ENCODE peak calls at places on chromosomes 3 and 15, in seven cellular contexts. E, X, L, S, Q, C and M are unnamed samples.
A peak's percentile ranks its signal among the peaks of the same experiment; 100 is the strongest.

GRCh38 chr3:149790265-149790664 is 2.1 kb downstream of the ANKUB1 start:
- DNase-seq in E (no peak), X (no peak), L (no peak), S (no peak), Q (no peak), C (no peak), M (no peak)

GRCh38 chr15:81899024-81899423 is 146.8 kb downstream of the MEX3B start:
- DNase-seq in E (no peak), X (no peak), L (no peak), S (no peak), Q (no peak), C (no peak), M (no peak)

GRCh38 chr3:188400494-188401243 is 246.7 kb downstream of the LPP start:
- DNase-seq in E (no peak), X (no peak), L (no peak), S (no peak), Q (no peak), C (no peak), M (no peak)

GRCh38 chr3:181974198-181974597 is 262.5 kb downstream of the SOX2 start:
- DNase-seq in E (no peak), X (no peak), L (no peak), S (no peak), Q (no peak), C (no peak), M (no peak)

GRCh38 chr3:45026957-45027356 is 854 bp downstream of the CLEC3B start:
- DNase-seq in E (no peak), X (no peak), L (no peak), S (peak; percentile 82), Q (no peak), C (no peak), M (no peak)

GRCh38 chr15:99487337-99487730 is 78.5 kb upstream of the MEF2A start:
- DNase-seq in E (no peak), X (no peak), L (no peak), S (no peak), Q (no peak), C (no peak), M (no peak)

GRCh38 chr3:189981668-189982067 is 139.0 kb downstream of the P3H2 start:
- DNase-seq in E (peak; percentile 91), X (no peak), L (no peak), S (no peak), Q (no peak), C (no peak), M (no peak)

GRCh38 chr15:78105541-78106241 is 13.3 kb downstream of the SH2D7 start:
- DNase-seq in E (no peak), X (no peak), L (no peak), S (no peak), Q (no peak), C (no peak), M (no peak)

GRCh38 chr15:93826798-93827197 is 404.6 kb upstream of the MCTP2 start:
- DNase-seq in E (no peak), X (no peak), L (no peak), S (no peak), Q (no peak), C (peak; percentile 50), M (no peak)

GRCh38 chr3:18126772-18127171 is 298.4 kb downstream of the SATB1 start:
- DNase-seq in E (no peak), X (no peak), L (no peak), S (no peak), Q (no peak), C (no peak), M (no peak)